ENCODE peak calls at places on chromosomes 2 and 18, in four cellular contexts. M is testis, O is uterus, V is GM23248. J is an unnamed sample.
A peak's percentile ranks its signal among the peaks of the same experiment; 100 is the strongest.

GRCh38 chr2:220994841-220995240 is 577.3 kb downstream of the EPHA4 start:
- DNase-seq in M (no peak), V (no peak), O (no peak), J (no peak)

GRCh38 chr2:116491292-116491691 is 1323.2 kb upstream of the DDX18 start:
- DNase-seq in V (no peak), O (no peak), M (no peak), J (no peak)

GRCh38 chr18:50926521-50926920 is 41.3 kb upstream of the ELAC1 start:
- DNase-seq in M (no peak), V (no peak), O (no peak), J (no peak)

GRCh38 chr2:48198285-48198821 is 292.1 kb upstream of the FBXO11 start:
- DNase-seq in V (no peak), M (no peak), O (no peak), J (no peak)

GRCh38 chr2:108460345-108461037 is 11.5 kb downstream of the GCC2 start:
- DNase-seq in V (no peak), O (no peak), M (no peak), J (no peak)

GRCh38 chr18:45456076-45457066 is 158.9 kb upstream of the SLC14A2 start:
- DNase-seq in M (peak; percentile 79), O (no peak), V (peak; percentile 7), J (no peak)

GRCh38 chr2:142462291-142462690 is 331.5 kb upstream of the LRP1B start:
- DNase-seq in M (no peak), V (no peak), O (no peak), J (no peak)

GRCh38 chr2:128473175-128474013 is 154.7 kb upstream of the HS6ST1 start:
- DNase-seq in V (peak; percentile 74), M (peak; percentile 23), O (no peak), J (peak; percentile 2)

GRCh38 chr2:177211602-177212105 is 940 bp upstream of the HNRNPA3 start:
- DNase-seq in O (no peak), V (peak; percentile 35), M (no peak), J (no peak)

GRCh38 chr18:9173770-9174233 is 37.2 kb downstream of the ANKRD12 start:
- DNase-seq in V (no peak), O (no peak), M (no peak), J (no peak)

GRCh38 chr2:150267651-150268415 is 219.6 kb downstream of the RND3 start:
- DNase-seq in M (no peak), V (no peak), O (no peak), J (no peak)

GRCh38 chr2:231176061-231176460 is 22.4 kb upstream of the ARMC9 start:
- DNase-seq in M (no peak), O (no peak), V (no peak), J (no peak)

GRCh38 chr2:45879406-45879805 is 227.9 kb downstream of the PRKCE start:
- DNase-seq in V (no peak), M (no peak), O (no peak), J (no peak)

GRCh38 chr2:156380117-156380645 is 47.7 kb upstream of the NR4A2 start:
- DNase-seq in V (no peak), O (no peak), M (no peak), J (no peak)

GRCh38 chr2:2763351-2763997 is 432.4 kb upstream of the MYT1L start:
- DNase-seq in M (peak; percentile 33), O (no peak), V (no peak), J (no peak)

GRCh38 chr2:240646900-240647502 is 21.7 kb downstream of the GPR35 start:
- DNase-seq in M (no peak), O (no peak), V (no peak), J (no peak)

GRCh38 chr2:120809576-120810440 is 74.1 kb downstream of the GLI2 start:
- DNase-seq in M (no peak), O (no peak), V (no peak), J (no peak)

GRCh38 chr2:38245114-38245641 is 131.9 kb downstream of the ATL2 start:
- DNase-seq in M (no peak), V (peak; percentile 13), O (no peak), J (no peak)

GRCh38 chr2:142153601-142154000 is 22.8 kb upstream of the LRP1B start:
- DNase-seq in V (no peak), O (no peak), M (no peak), J (no peak)

GRCh38 chr2:232504438-232504837 is 15.8 kb upstream of the PRSS56 start:
- DNase-seq in V (no peak), M (no peak), O (no peak), J (no peak)

GRCh38 chr2:3470166-3470651 is 49.1 kb downstream of the ADI1 start:
- DNase-seq in O (peak; percentile 87), M (peak; percentile 87), V (peak; percentile 91), J (peak; percentile 41)

GRCh38 chr2:218033590-218034496 is 31.0 kb upstream of the TNS1 start:
- DNase-seq in O (no peak), M (no peak), V (no peak), J (no peak)

GRCh38 chr2:218879881-218880748 is 537 bp upstream of the WNT10A start:
- DNase-seq in M (no peak), V (peak; percentile 21), O (no peak), J (no peak)

GRCh38 chr2:58540680-58541079 is 299.6 kb upstream of the FANCL start:
- DNase-seq in O (no peak), M (no peak), V (no peak), J (no peak)

GRCh38 chr2:212227755-212228154 is 310.8 kb downstream of the ERBB4 start:
- DNase-seq in O (no peak), V (peak; percentile 91), M (peak; percentile 34), J (peak; percentile 66)

GRCh38 chr18:61892683-61893303 is at the start of gene RNF152:
- DNase-seq in V (peak; percentile 59), M (peak; percentile 55), O (peak; percentile 66), J (no peak)

GRCh38 chr2:222861411-222862067 is 703 bp downstream of the ACSL3 start:
- DNase-seq in M (peak; percentile 42), O (peak; percentile 28), V (peak; percentile 72), J (no peak)

GRCh38 chr2:237486819-237487448 is at the start of gene MLPH:
- DNase-seq in O (no peak), M (peak; percentile 62), V (peak; percentile 77), J (no peak)

GRCh38 chr2:61288070-61288841 is 126.3 kb downstream of the C2orf74 start:
- DNase-seq in M (no peak), O (no peak), V (peak; percentile 19), J (no peak)

GRCh38 chr2:104412384-104412783 is 441.5 kb upstream of the POU3F3 start:
- DNase-seq in V (peak; percentile 40), M (peak; percentile 77), O (no peak), J (no peak)

GRCh38 chr2:189658281-189658680 is 3.0 kb upstream of the ASNSD1 start:
- DNase-seq in O (no peak), V (no peak), M (no peak), J (no peak)

GRCh38 chr2:113965644-113966043 is 75.8 kb downstream of the ACTR3 start:
- DNase-seq in M (peak; percentile 46), V (peak; percentile 48), O (no peak), J (no peak)

GRCh38 chr18:57798713-57799373 is 4.3 kb downstream of the ATP8B1 start:
- DNase-seq in M (no peak), V (no peak), O (no peak), J (no peak)

GRCh38 chr18:57792741-57793629 is 10.1 kb downstream of the ATP8B1 start:
- DNase-seq in O (no peak), M (no peak), V (peak; percentile 27), J (no peak)

GRCh38 chr18:57793630-57793986 is 9.5 kb downstream of the ATP8B1 start:
- DNase-seq in V (no peak), O (no peak), M (no peak), J (no peak)

GRCh38 chr18:57794951-57795728 is 8.0 kb downstream of the ATP8B1 start:
- DNase-seq in M (no peak), O (no peak), V (no peak), J (no peak)

GRCh38 chr18:57797209-57797651 is 5.9 kb downstream of the ATP8B1 start:
- DNase-seq in M (no peak), O (no peak), V (no peak), J (no peak)
- H3K4me3 ChIP-seq in M (no peak overlapping the region), O (no peak overlapping the region), V (no peak overlapping the region), J (no peak overlapping the region)

DNA sequence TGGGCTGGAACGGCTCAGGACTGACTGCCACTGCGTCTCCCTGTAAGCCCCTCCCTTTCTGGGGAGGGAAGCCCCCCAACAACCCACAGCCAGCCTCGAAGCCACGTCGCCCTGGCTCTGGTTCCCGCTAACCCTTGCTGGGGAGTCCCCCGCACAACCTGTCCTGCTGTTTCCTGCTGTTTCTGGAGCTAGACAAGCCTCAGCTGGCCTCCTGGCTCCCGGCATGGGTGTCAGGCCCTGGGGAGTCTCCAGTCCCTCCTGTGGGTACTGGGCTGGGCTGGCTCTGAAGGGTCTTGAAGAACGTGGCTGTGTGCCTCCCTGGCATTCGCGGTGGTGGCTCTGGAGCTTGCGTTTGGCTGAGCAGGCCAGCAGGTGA is 20.9 kb downstream of the NFATC1 start:
- DNase-seq in M (no peak), O (no peak), V (no peak), J (no peak)
- H3K4me3 ChIP-seq in M (no peak overlapping the region), O (no peak overlapping the region), V (no peak overlapping the region), J (no peak overlapping the region)

GRCh38 chr18:55404811-55405654 is 183.0 kb downstream of the TCF4 start:
- DNase-seq in O (no peak), V (peak; percentile 39), M (no peak), J (no peak)
- H3K4me3 ChIP-seq in O (no peak overlapping the region), V (no peak overlapping the region), M (no peak overlapping the region), J (no peak overlapping the region)

GRCh38 chr2:239310401-239311061 is 90.3 kb downstream of the HDAC4 start:
- DNase-seq in O (peak; percentile 17), M (peak; percentile 14), V (no peak), J (no peak)

GRCh38 chr2:239307221-239307569 is 93.6 kb downstream of the HDAC4 start:
- DNase-seq in O (peak; percentile 12), V (no peak), M (no peak), J (no peak)

GRCh38 chr2:239309398-239310245 is 91.2 kb downstream of the HDAC4 start:
- DNase-seq in V (no peak), M (peak; percentile 14), O (peak; percentile 16), J (no peak)

GRCh38 chr2:239307921-239308620 is 92.7 kb downstream of the HDAC4 start:
- DNase-seq in V (peak; percentile 36), O (peak; percentile 28), M (peak; percentile 13), J (no peak)

DNA sequence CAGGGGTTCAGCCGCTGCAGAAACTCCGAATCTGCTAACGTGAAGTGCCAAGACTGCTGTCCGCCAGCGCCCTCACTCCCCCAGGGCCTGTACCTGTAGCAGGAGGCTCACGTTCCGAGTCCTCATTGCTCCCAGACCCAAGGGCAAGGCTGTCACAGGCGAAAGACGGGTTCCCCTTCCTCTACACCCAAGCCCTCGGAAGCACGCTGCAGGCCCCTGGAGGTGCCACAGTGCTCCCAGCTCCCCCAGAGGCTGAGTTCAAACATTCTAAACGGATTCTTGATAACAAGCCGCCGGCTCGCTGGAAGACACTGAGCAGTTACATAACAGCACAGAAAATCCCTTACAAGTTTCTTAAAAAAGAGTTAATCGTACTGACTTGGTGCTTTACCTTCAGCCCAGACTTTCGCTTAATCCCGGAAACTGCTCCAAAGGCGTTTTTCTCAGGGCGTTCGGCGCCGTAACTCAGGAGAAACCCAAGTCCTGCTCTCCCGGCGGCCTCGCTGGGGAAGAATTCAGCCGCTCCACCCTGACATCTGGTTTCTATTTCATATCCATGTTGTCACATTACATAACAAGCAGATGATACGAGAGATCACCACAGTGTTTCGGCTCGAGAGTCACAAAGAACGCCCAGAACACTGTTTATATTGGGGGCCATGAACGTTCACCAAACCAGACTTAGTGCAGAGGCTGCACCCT is 92.0 kb downstream of the HDAC4 start:
- DNase-seq in M (peak; percentile 68), V (peak; percentile 85), O (peak; percentile 63), J (peak; percentile 28)
- H3K4me3 ChIP-seq in M (no peak overlapping the region), V (peak overlapping the region; percentile 68), O (peak overlapping the region; percentile 35), J (peak overlapping the region; percentile 44)

GRCh38 chr18:12076424-12077140 is 17.1 kb upstream of the ANKRD62 start:
- DNase-seq in V (peak; percentile 65), O (peak; percentile 10), M (no peak), J (no peak)
- H3K4me3 ChIP-seq in V (peak overlapping the region; percentile 46), O (no peak overlapping the region), M (peak overlapping the region; percentile 31), J (no peak overlapping the region)